ENCODE peak calls at places on chromosomes 7 and 10, in five cellular contexts. One of them, this sample, is unnamed.

GRCh38 chr10:14837003-14837755 is 658 bp downstream of the CDNF start:
- DNase-seq in transverse colon: no peak
- DNase-seq in brain microvascular endothelial cell: no peak
- DNase-seq in hepatocyte: no peak
- DNase-seq in PC-3: no peak
- DNase-seq in this sample: no peak

GRCh38 chr7:44463169-44463808 is 27.2 kb downstream of the NUDCD3 start:
- DNase-seq in transverse colon: no peak
- DNase-seq in brain microvascular endothelial cell: no peak
- DNase-seq in hepatocyte: no peak
- DNase-seq in PC-3: peak; percentile 22
- DNase-seq in this sample: no peak

GRCh38 chr7:109125001-109125400 is 555.3 kb downstream of the DNAJB9 start:
- DNase-seq in transverse colon: no peak
- DNase-seq in brain microvascular endothelial cell: no peak
- DNase-seq in hepatocyte: no peak
- DNase-seq in PC-3: no peak
- DNase-seq in this sample: no peak

GRCh38 chr10:48458662-48459048 is 146.2 kb downstream of the ARHGAP22 start:
- DNase-seq in transverse colon: no peak
- DNase-seq in brain microvascular endothelial cell: no peak
- DNase-seq in hepatocyte: no peak
- DNase-seq in PC-3: no peak
- DNase-seq in this sample: no peak

GRCh38 chr10:28250782-28251181 is 52.1 kb downstream of the MPP7 start:
- DNase-seq in transverse colon: no peak
- DNase-seq in brain microvascular endothelial cell: no peak
- DNase-seq in hepatocyte: peak; percentile 20
- DNase-seq in PC-3: peak; percentile 61
- DNase-seq in this sample: no peak

GRCh38 chr7:41463770-41464470 is 239.0 kb downstream of the INHBA start:
- DNase-seq in transverse colon: no peak
- DNase-seq in brain microvascular endothelial cell: no peak
- DNase-seq in hepatocyte: no peak
- DNase-seq in PC-3: no peak
- DNase-seq in this sample: no peak

GRCh38 chr7:23490357-23491131 is 20.3 kb upstream of the IGF2BP3 start:
- DNase-seq in transverse colon: peak; percentile 38
- DNase-seq in brain microvascular endothelial cell: no peak
- DNase-seq in hepatocyte: no peak
- DNase-seq in PC-3: no peak
- DNase-seq in this sample: no peak

GRCh38 chr7:150972094-150972493 is 6.0 kb downstream of the KCNH2 start:
- DNase-seq in transverse colon: peak; percentile 69
- DNase-seq in brain microvascular endothelial cell: no peak
- DNase-seq in hepatocyte: no peak
- DNase-seq in PC-3: no peak
- DNase-seq in this sample: no peak

GRCh38 chr7:157033483-157034473 is 23.3 kb upstream of the MNX1 start:
- DNase-seq in transverse colon: no peak
- DNase-seq in brain microvascular endothelial cell: no peak
- DNase-seq in hepatocyte: no peak
- DNase-seq in PC-3: no peak
- DNase-seq in this sample: no peak

GRCh38 chr7:136342221-136342620 is 365.1 kb upstream of the MTPN start:
- DNase-seq in transverse colon: no peak
- DNase-seq in brain microvascular endothelial cell: no peak
- DNase-seq in hepatocyte: no peak
- DNase-seq in PC-3: no peak
- DNase-seq in this sample: no peak

GRCh38 chr7:22791204-22792158 is 31.2 kb downstream of the TOMM7 start:
- DNase-seq in transverse colon: no peak
- DNase-seq in brain microvascular endothelial cell: peak; percentile 20
- DNase-seq in hepatocyte: no peak
- DNase-seq in PC-3: no peak
- DNase-seq in this sample: no peak

GRCh38 chr7:26008428-26008827 is 143.6 kb upstream of the NFE2L3 start:
- DNase-seq in transverse colon: no peak
- DNase-seq in brain microvascular endothelial cell: no peak
- DNase-seq in hepatocyte: no peak
- DNase-seq in PC-3: no peak
- DNase-seq in this sample: no peak

GRCh38 chr7:135263321-135263970 is 29.8 kb downstream of the STRA8 start:
- DNase-seq in transverse colon: no peak
- DNase-seq in brain microvascular endothelial cell: no peak
- DNase-seq in hepatocyte: no peak
- DNase-seq in PC-3: no peak
- DNase-seq in this sample: no peak

GRCh38 chr7:8434290-8435002 is 1.0 kb downstream of the NXPH1 start:
- DNase-seq in transverse colon: no peak
- DNase-seq in brain microvascular endothelial cell: no peak
- DNase-seq in hepatocyte: no peak
- DNase-seq in PC-3: no peak
- DNase-seq in this sample: no peak

GRCh38 chr7:105319578-105319977 is 69.1 kb downstream of the SRPK2 start:
- DNase-seq in transverse colon: no peak
- DNase-seq in brain microvascular endothelial cell: no peak
- DNase-seq in hepatocyte: no peak
- DNase-seq in PC-3: no peak
- DNase-seq in this sample: no peak

GRCh38 chr10:103915794-103916193 is 2.2 kb downstream of the STN1 start:
- DNase-seq in transverse colon: peak; percentile 40
- DNase-seq in brain microvascular endothelial cell: no peak
- DNase-seq in hepatocyte: no peak
- DNase-seq in PC-3: peak; percentile 22
- DNase-seq in this sample: no peak

GRCh38 chr7:84637568-84638338 is 443.2 kb upstream of the SEMA3A start:
- DNase-seq in transverse colon: no peak
- DNase-seq in brain microvascular endothelial cell: peak; percentile 82
- DNase-seq in hepatocyte: peak; percentile 14
- DNase-seq in PC-3: peak; percentile 88
- DNase-seq in this sample: no peak

GRCh38 chr10:129772472-129773358 is 191.4 kb downstream of the EBF3 start:
- DNase-seq in transverse colon: no peak
- DNase-seq in brain microvascular endothelial cell: no peak
- DNase-seq in hepatocyte: no peak
- DNase-seq in PC-3: no peak
- DNase-seq in this sample: no peak

GRCh38 chr7:129438839-129439640 is 4.8 kb downstream of the STRIP2 start:
- DNase-seq in transverse colon: no peak
- DNase-seq in brain microvascular endothelial cell: peak; percentile 69
- DNase-seq in hepatocyte: peak; percentile 37
- DNase-seq in PC-3: peak; percentile 83
- DNase-seq in this sample: no peak

GRCh38 chr7:133491846-133492652 is 239.2 kb downstream of the EXOC4 start:
- DNase-seq in transverse colon: no peak
- DNase-seq in brain microvascular endothelial cell: no peak
- DNase-seq in hepatocyte: no peak
- DNase-seq in PC-3: peak; percentile 69
- DNase-seq in this sample: no peak

GRCh38 chr7:28179081-28180030 is 1.2 kb downstream of the JAZF1 start:
- DNase-seq in transverse colon: peak; percentile 79
- DNase-seq in brain microvascular endothelial cell: no peak
- DNase-seq in hepatocyte: peak; percentile 85
- DNase-seq in PC-3: peak; percentile 58
- DNase-seq in this sample: no peak

GRCh38 chr10:25682203-25682950 is 251.7 kb upstream of the MYO3A start:
- DNase-seq in transverse colon: no peak
- DNase-seq in brain microvascular endothelial cell: peak; percentile 4
- DNase-seq in hepatocyte: peak; percentile 65
- DNase-seq in PC-3: no peak
- DNase-seq in this sample: peak; percentile 40

GRCh38 chr7:158431941-158432347 is 155.7 kb downstream of the PTPRN2 start:
- DNase-seq in transverse colon: peak; percentile 76
- DNase-seq in brain microvascular endothelial cell: peak; percentile 99
- DNase-seq in hepatocyte: peak; percentile 94
- DNase-seq in PC-3: peak; percentile 90
- DNase-seq in this sample: no peak

GRCh38 chr10:81959016-81959415 is 84.0 kb downstream of the NRG3 start:
- DNase-seq in transverse colon: no peak
- DNase-seq in brain microvascular endothelial cell: no peak
- DNase-seq in hepatocyte: no peak
- DNase-seq in PC-3: no peak
- DNase-seq in this sample: no peak

GRCh38 chr10:89171263-89171872 is 35.7 kb downstream of the CH25H start:
- DNase-seq in transverse colon: no peak
- DNase-seq in brain microvascular endothelial cell: no peak
- DNase-seq in hepatocyte: no peak
- DNase-seq in PC-3: no peak
- DNase-seq in this sample: no peak

GRCh38 chr10:114284346-114285071 is 45.5 kb downstream of the VWA2 start:
- DNase-seq in transverse colon: no peak
- DNase-seq in brain microvascular endothelial cell: no peak
- DNase-seq in hepatocyte: no peak
- DNase-seq in PC-3: no peak
- DNase-seq in this sample: no peak

GRCh38 chr10:100774876-100775275 is 29.5 kb downstream of the PAX2 start:
- DNase-seq in transverse colon: no peak
- DNase-seq in brain microvascular endothelial cell: no peak
- DNase-seq in hepatocyte: no peak
- DNase-seq in PC-3: no peak
- DNase-seq in this sample: no peak

GRCh38 chr10:31853629-31854028 is 75.0 kb downstream of the ARHGAP12 start:
- DNase-seq in transverse colon: no peak
- DNase-seq in brain microvascular endothelial cell: no peak
- DNase-seq in hepatocyte: no peak
- DNase-seq in PC-3: no peak
- DNase-seq in this sample: no peak

GRCh38 chr10:92692697-92693533 is 3.2 kb downstream of the HHEX start:
- DNase-seq in transverse colon: no peak
- DNase-seq in brain microvascular endothelial cell: no peak
- DNase-seq in hepatocyte: no peak
- DNase-seq in PC-3: no peak
- DNase-seq in this sample: peak; percentile 11
- H3K4me3 ChIP-seq in transverse colon: no peak overlapping the region
- H3K4me3 ChIP-seq in brain microvascular endothelial cell: no peak overlapping the region
- H3K4me3 ChIP-seq in hepatocyte: no peak overlapping the region
- H3K4me3 ChIP-seq in PC-3: no peak overlapping the region
- H3K4me3 ChIP-seq in this sample: peak overlapping the region; percentile 31

DNA sequence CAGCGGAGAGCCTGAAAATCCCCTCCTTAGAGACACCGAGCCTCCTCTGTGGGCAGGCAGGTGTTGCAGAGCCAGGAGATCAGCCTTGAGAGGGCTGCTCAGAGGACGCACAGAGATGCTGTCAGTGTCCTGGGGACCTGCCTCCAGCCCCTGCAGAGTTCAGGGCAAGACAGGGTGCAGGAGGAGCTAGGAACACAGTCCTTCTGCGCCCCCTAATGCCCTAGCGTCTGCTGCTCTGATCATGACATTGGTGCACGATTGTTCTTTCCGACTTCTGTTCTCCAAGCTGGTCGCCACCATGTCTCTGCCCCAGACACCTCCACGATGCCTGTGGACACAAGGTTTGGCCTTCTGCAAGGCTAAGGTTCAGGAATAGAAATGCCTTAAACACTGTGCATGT is 613.7 kb upstream of the MKI67 start:
- DNase-seq in transverse colon: no peak
- DNase-seq in brain microvascular endothelial cell: no peak
- DNase-seq in hepatocyte: no peak
- DNase-seq in PC-3: no peak
- DNase-seq in this sample: no peak
- TF ChIP-seq CTCF in transverse colon: no peak
- TF ChIP-seq CTCF in brain microvascular endothelial cell: no peak
- TF ChIP-seq CTCF in hepatocyte: no peak
- TF ChIP-seq CTCF in PC-3: no peak
- TF ChIP-seq CTCF in this sample: peak; percentile 44

DNA sequence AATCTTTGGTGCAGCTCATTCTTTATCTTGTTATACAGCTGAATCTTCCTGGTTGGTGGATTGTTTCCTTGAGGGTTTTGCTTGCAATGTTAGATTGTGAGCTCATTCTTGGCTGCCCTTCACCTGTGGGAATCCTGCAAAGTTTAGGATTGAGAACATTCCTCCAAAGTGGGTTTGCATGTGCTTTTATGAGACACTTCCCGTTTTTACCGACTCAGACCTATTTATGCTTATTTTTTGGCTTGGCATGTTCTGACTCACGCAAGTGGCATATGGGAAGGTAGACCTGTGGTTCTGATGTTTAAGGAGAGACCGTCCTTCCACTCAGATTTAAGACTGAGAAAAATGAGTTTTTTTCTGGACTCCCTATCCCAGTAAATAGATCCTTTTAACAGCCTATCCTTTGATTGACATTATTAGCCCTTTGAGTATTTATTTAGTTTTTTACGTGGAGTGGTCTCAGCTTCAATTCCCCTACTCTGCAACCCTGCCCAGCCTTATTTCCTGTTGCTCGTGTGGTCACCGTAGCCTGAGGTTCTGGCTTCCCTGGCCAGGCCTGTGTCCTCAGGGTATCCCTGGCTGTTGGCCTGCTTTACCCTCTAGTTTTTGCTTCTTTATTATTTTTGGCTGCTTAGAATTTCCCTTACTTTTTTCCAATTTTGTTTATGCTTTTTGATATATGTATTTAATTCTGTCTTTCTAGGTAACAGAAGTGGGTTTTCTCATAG is 13.4 kb upstream of the PRF1 start:
- DNase-seq in transverse colon: no peak
- DNase-seq in brain microvascular endothelial cell: no peak
- DNase-seq in hepatocyte: no peak
- DNase-seq in PC-3: peak; percentile 99
- DNase-seq in this sample: no peak
- H3K4me3 ChIP-seq in transverse colon: no peak overlapping the region
- H3K4me3 ChIP-seq in brain microvascular endothelial cell: no peak overlapping the region
- H3K4me3 ChIP-seq in hepatocyte: no peak overlapping the region
- H3K4me3 ChIP-seq in PC-3: peak overlapping the region; percentile 27
- H3K4me3 ChIP-seq in this sample: no peak overlapping the region

DNA sequence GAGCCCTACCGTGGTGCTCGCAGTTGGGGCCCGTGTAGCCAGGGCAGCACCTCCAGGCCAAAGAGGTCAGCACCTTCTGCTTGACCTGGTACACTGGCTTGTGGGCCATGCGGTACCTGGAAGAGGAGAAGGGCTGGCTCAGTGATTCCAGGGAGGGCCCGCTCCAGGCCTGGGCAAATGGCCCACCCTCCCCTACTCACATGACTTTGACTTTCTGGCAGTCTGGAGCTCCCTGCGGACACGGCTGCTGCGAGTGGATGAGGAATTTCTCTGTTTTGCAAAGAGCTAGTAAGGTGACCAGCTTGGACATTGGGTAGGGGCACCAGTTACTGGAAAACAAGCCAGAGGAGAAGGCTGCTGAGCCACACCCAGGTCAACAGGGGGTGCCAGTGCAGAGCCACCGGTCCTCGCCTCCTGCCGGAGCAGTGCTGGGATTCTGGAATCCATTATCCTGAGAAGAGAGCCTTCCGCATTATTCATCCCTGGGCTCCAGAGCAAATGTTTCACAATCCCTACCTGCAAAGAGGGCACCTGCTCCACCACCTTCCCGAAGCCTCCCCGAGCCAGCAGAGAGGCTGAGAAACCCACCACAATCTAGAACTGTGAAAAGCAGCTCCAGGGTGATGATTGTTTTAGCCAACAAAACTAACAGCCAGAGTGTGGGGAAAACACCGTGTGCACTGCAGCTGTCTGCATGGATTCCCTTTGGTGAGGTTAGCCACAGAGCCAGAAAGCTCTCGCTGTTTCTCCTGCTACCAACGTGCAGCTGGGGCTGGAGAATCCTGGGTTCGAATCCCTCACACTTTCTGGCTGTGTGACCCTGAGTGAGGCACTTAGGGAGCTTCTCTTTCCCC is 11.8 kb downstream of the MMRN2 start:
- DNase-seq in transverse colon: no peak
- DNase-seq in brain microvascular endothelial cell: no peak
- DNase-seq in hepatocyte: peak; percentile 52
- DNase-seq in PC-3: no peak
- DNase-seq in this sample: no peak
- TF ChIP-seq CTCF in transverse colon: no peak
- TF ChIP-seq CTCF in brain microvascular endothelial cell: peak; percentile 57
- TF ChIP-seq CTCF in hepatocyte: peak; percentile 32
- TF ChIP-seq CTCF in PC-3: no peak
- TF ChIP-seq CTCF in this sample: peak; percentile 7

This sample was measured in LNCaP clone FGC.